ENCODE peak calls at places on chromosomes 16 and 17, in five cellular contexts. R is heart left ventricle, J is keratinocyte, X is tibial nerve, C is IMR-90. L is an unnamed sample. For H3K27me3, the result is how much of the 10 kb centered on the place peaks cover.

GRCh38 chr17:27310548-27311110 is 16.7 kb downstream of the WSB1 start:
- DNase-seq in R (no peak), J (no peak), X (no peak), C (no peak), L (no peak)

GRCh38 chr17:2709173-2709661 is 2.3 kb downstream of the CLUH start:
- DNase-seq in R (peak), J (peak), X (no peak), C (no peak), L (peak)

GRCh38 chr17:47735536-47736011 is 2.5 kb downstream of the TBX21 start:
- DNase-seq in R (no peak), J (no peak), X (no peak), C (no peak), L (no peak)

GRCh38 chr16:52914428-52914827 is 138.3 kb downstream of the CHD9NB start:
- DNase-seq in R (no peak), J (no peak), X (no peak), C (no peak), L (no peak)

GRCh38 chr17:35736236-35736635 is 4.8 kb downstream of the RASL10B start:
- DNase-seq in R (no peak), J (no peak), X (no peak), C (no peak), L (no peak)

GRCh38 chr16:69596801-69597200 is 31.0 kb downstream of the NFAT5 start:
- DNase-seq in R (no peak), J (no peak), X (no peak), C (no peak), L (no peak)

GRCh38 chr16:65889533-65889966 is 476.9 kb upstream of the CDH5 start:
- DNase-seq in R (no peak), J (no peak), X (no peak), C (peak), L (no peak)

GRCh38 chr17:78557598-78558039 is 19.6 kb downstream of the DNAH17 start:
- DNase-seq in R (no peak), J (no peak), X (no peak), C (peak), L (no peak)

GRCh38 chr17:1919206-1919605 is 89.4 kb downstream of the RPA1 start:
- DNase-seq in R (no peak), J (no peak), X (no peak), C (no peak), L (no peak)

GRCh38 chr16:53159781-53160436 is 105.1 kb downstream of the CHD9 start:
- DNase-seq in R (no peak), J (no peak), X (no peak), C (peak), L (no peak)

GRCh38 chr17:28828294-28829040 is 14.1 kb downstream of the FAM222B start:
- DNase-seq in R (no peak), J (no peak), X (no peak), C (peak), L (peak)

GRCh38 chr17:58513913-58514794 is at the start of gene MTMR4:
- DNase-seq in R (peak), J (no peak), X (peak), C (peak), L (peak)

GRCh38 chr16:72044825-72045359 is 9.4 kb upstream of the HP start:
- DNase-seq in R (no peak), J (no peak), X (no peak), C (no peak), L (no peak)

GRCh38 chr17:50865868-50866260 is 290 bp downstream of the TOB1 start:
- DNase-seq in R (no peak), J (no peak), X (no peak), C (no peak), L (no peak)

GRCh38 chr17:63476494-63476856 is 386 bp upstream of the ACE start:
- DNase-seq in R (no peak), J (no peak), X (no peak), C (no peak), L (no peak)

GRCh38 chr16:5442054-5442453 is 344.5 kb upstream of the EEF2KMT start:
- DNase-seq in R (no peak), J (no peak), X (no peak), C (no peak), L (no peak)

GRCh38 chr16:54061454-54061853 is 225.1 kb downstream of the IRX3 start:
- DNase-seq in R (no peak), J (no peak), X (no peak), C (no peak), L (no peak)

GRCh38 chr17:80676096-80676466 is 131.4 kb downstream of the RPTOR start:
- DNase-seq in R (no peak), J (no peak), X (no peak), C (no peak), L (no peak)

GRCh38 chr17:83083368-83084201 is 4.2 kb downstream of the METRNL start:
- DNase-seq in R (no peak), J (peak), X (no peak), C (peak), L (no peak)

GRCh38 chr16:4972938-4973587 is 14.9 kb downstream of the SEC14L5 start:
- DNase-seq in R (no peak), J (no peak), X (no peak), C (no peak), L (no peak)

GRCh38 chr16:75196826-75197225 is 10.1 kb downstream of the CTRB2 start:
- DNase-seq in R (no peak), J (no peak), X (no peak), C (no peak), L (no peak)

GRCh38 chr17:59611503-59611902 is 8.2 kb upstream of the CLTC start:
- DNase-seq in R (no peak), J (no peak), X (no peak), C (no peak), L (no peak)

GRCh38 chr16:51359141-51359960 is 208.3 kb upstream of the SALL1 start:
- DNase-seq in R (peak), J (no peak), X (peak), C (peak), L (no peak)

GRCh38 chr17:16122697-16123434 is 92.5 kb downstream of the NCOR1 start:
- DNase-seq in R (no peak), J (peak), X (no peak), C (peak), L (no peak)

GRCh38 chr17:14305785-14306496 is 5.1 kb downstream of the HS3ST3B1 start:
- DNase-seq in R (no peak), J (no peak), X (no peak), C (no peak), L (no peak)

GRCh38 chr17:68591583-68591982 is 9.6 kb downstream of the FAM20A start:
- DNase-seq in R (no peak), J (no peak), X (no peak), C (no peak), L (no peak)

GRCh38 chr17:68706351-68706750 is 105.2 kb upstream of the FAM20A start:
- DNase-seq in R (no peak), J (no peak), X (no peak), C (no peak), L (no peak)

GRCh38 chr17:81509048-81509686 is 3.4 kb downstream of the ACTG1 start:
- DNase-seq in R (no peak), J (no peak), X (no peak), C (no peak), L (peak)

GRCh38 chr17:31598921-31599571 is 207.6 kb downstream of the RAB11FIP4 start:
- DNase-seq in R (no peak), J (no peak), X (no peak), C (no peak), L (no peak)

GRCh38 chr17:35752471-35752870 is 568 bp downstream of the GAS2L2 start:
- DNase-seq in R (no peak), J (no peak), X (no peak), C (no peak), L (no peak)

GRCh38 chr17:68526548-68526947 is 14.3 kb downstream of the PRKAR1A start:
- DNase-seq in R (no peak), J (no peak), X (no peak), C (no peak), L (no peak)

GRCh38 chr17:48593840-48594411 is 347 bp upstream of the HOXB5 start:
- DNase-seq in R (peak), J (no peak), X (peak), C (peak), L (peak)

GRCh38 chr16:89052191-89052787 is 41.4 kb upstream of the ACSF3 start:
- DNase-seq in R (peak), J (no peak), X (no peak), C (no peak), L (no peak)

GRCh38 chr16:89053725-89054029 is 40.0 kb upstream of the ACSF3 start:
- DNase-seq in R (no peak), J (no peak), X (no peak), C (no peak), L (peak)

GRCh38 chr16:89051521-89052166 is 42.0 kb upstream of the ACSF3 start:
- DNase-seq in R (peak), J (no peak), X (no peak), C (no peak), L (peak)

GRCh38 chr16:89054261-89054661 is 39.4 kb upstream of the ACSF3 start:
- DNase-seq in R (no peak), J (no peak), X (no peak), C (no peak), L (peak)

GRCh38 chr16:89052824-89053724 is 40.6 kb upstream of the ACSF3 start:
- DNase-seq in R (no peak), J (peak), X (no peak), C (peak), L (peak)
- H3K27me3 ChIP-seq in R (under half), J (under half), X (under half), C (under half), L (half or more)

DNA sequence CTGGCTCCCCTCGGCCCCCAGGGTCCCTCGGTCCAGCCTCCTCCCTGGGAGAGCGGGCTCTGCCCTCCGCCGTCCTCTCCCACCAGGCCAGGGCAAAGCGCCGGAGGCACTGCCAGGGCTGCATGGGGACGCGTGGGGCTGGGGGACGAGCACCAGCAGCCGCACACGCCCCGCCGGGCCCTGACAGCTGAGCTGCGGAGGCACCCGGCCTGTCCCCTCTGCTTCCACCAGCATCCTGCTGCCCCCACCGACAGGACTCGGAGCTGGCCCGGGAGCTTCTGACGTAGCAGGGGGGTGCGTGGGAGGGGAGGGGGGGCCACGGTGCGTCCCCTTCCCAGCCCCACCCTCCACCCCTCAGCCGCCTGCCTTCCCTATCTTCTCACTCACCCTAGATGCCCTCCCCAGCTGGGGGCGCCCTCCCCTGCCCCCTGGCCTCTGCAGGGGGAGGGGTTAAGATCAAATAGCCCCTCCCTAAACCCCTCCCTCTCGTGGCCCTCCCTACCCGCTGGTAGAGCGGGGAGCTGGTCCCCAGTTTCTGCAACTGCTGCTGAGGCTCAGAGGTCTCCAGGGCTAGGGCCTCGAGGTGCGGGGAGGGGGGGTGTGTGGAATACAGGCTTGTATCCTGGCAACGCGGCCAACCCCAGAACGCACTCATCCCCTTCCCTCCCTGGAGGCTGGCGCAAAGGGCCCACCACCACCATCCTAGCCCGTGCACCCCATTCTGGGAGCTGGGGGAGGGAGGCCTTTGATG is 1.1 kb downstream of the SRCIN1 start:
- DNase-seq in R (no peak), J (no peak), X (no peak), C (no peak), L (peak)
- H3K4me3 ChIP-seq in R (no peak), J (no peak), X (peak), C (no peak), L (no peak)

DNA sequence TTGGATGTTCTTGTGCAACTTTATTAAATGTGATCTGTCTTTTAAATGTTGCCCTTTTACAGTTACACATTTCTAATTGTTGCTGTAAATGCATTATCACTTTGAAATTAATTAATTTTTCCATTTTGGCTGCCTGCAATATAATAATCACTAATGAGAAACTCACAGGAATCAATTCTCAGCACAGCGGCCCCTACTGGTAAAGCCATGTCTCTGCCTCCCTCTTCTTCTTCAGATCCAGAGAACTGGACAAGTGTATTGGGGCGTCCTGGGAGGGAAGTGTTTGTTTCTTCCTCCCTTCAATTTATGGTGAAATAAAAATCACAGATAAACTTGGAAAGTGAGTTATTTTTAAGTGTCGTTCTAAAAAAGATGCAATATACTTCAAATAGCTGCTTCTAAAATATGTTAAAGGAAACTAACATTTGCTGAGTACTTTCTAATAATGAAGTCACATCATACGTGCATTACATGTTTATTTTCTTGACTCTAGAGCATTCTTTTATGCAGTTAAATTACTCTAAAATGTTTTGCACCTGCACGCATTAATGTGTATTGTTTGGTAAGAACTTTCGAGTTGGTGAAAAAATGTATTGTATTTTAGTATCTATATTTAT is 338.0 kb downstream of the WWOX start:
- DNase-seq in R (no peak), J (peak), X (no peak), C (peak), L (no peak)
- TF ChIP-seq CTCF in R (peak), J (peak), X (peak), C (peak), L (peak)

GRCh38 chr17:73786286-73786743 is 142.1 kb upstream of the SDK2 start:
- DNase-seq in R (no peak), J (no peak), X (no peak), C (no peak), L (no peak)
- H3K27me3 ChIP-seq in R (under half), J (under half), X (under half), C (under half), L (half or more)

GRCh38 chr17:45430006-45430737 is 2.5 kb downstream of the ARHGAP27 start:
- DNase-seq in R (no peak), J (no peak), X (no peak), C (no peak), L (no peak)

GRCh38 chr17:45433136-45433535 is 466 bp upstream of the ARHGAP27 start:
- DNase-seq in R (no peak), J (no peak), X (no peak), C (no peak), L (peak)

GRCh38 chr17:45430738-45431530 is 1.7 kb downstream of the ARHGAP27 start:
- DNase-seq in R (no peak), J (no peak), X (no peak), C (no peak), L (peak)

GRCh38 chr17:45431531-45432404 is 902 bp downstream of the ARHGAP27 start:
- DNase-seq in R (peak), J (no peak), X (no peak), C (peak), L (peak)

DNA sequence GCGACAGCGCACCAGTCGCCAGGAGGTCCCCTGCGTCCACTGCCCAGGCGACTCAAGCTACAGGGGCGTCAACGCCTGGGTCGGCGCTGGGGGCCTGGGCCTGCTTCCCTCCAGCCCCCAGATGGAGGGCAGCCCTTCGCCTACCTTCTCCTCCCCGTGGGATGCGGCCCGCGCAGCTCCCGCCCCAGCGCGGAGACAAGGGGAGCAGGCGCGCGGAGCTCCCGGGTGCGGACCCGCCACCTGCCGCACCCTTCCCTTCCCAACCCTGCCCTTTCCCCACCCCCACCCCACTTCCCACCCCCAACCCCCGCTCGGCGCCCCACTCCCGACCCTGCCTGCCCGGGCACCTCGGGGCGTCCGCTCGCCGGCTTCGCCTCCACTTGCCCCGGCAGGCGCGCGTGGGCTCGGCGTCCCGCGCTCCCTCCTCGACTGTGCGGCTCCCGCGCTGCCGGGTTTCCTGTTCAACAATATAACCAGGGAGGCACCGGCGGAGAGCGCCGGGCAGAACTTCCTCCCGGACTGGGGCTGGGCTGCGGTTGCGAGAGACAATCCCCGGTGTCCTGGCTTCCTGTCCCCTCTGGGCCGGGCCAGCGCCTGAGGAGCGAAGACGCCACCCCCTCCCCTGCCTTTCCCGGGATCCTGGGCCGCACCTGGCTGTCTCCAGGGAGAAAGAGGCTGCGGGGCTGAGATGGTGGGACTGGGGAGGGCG is at the start of gene ARHGAP27:
- DNase-seq in R (peak), J (no peak), X (peak), C (no peak), L (peak)
- H3K4me3 ChIP-seq in R (peak), J (peak), X (peak), C (peak), L (peak)

DNA sequence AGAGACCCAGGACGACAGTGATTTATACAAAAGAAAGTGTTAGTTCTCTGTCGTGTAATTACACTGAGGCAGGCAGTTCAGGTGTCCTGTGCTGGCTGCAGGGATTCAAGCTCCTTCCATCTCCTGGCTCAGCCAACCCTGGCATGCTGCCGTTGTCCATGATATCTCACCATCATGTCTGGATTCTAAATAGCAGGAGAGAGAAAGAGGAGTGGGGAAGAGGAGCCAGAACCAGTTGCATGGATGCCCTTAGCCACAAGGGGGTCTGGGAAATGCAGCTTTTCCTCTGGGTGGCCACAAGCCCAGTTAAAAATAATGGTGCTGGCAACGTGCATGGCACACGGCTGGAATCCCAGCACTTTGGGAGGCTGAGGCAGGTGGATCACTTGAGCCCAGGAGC is 9.7 kb downstream of the C16orf54 start:
- DNase-seq in R (no peak), J (no peak), X (no peak), C (no peak), L (no peak)
- TF ChIP-seq CTCF in R (no peak), J (no peak), X (no peak), C (peak), L (no peak)

DNA sequence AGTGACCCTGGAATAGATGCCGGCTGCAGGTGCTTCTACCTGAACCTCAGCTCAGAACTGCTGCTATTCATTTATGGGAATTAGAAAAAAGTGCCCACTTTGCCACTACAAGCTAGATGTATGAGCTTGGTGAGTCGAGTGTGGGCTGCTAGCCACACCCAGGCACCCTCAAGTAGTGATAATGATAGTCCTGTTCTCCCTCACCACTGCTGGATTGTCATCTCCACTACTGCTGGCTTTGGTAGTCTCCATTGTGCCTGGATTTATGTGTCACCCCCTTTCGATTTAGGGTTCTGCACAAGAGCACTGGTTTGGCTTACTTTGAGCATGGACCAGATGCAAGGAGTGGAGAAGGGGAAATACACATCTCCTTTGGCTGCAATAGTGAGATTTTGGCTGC is 73.0 kb upstream of the N4BP1 start:
- DNase-seq in R (no peak), J (no peak), X (no peak), C (no peak), L (no peak)
- H3K27me3 ChIP-seq in R (under half), J (under half), X (under half), C (under half), L (under half)

DNA sequence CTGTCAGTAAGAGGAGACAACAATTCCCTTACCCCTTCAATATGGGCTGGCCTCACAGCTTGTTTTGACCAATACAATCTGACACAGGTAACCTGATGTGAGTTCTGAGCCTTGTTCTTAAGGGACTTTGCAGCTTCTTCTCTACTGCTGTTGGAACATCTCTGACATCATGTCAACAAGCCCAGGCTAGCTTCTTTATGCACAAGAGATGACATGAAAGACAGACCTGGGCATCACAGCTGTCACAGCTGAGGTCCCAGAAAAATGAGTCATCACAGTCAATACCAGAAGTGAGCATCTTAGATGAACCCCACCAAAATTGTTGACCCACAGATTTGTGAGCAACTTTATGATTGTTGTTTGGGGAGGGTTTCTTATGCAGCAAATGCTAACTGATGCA is 431.7 kb upstream of the PSMD7 start:
- DNase-seq in R (no peak), J (no peak), X (no peak), C (no peak), L (no peak)
- H3K4me3 ChIP-seq in R (no peak), J (no peak), X (no peak), C (no peak), L (no peak)

DNA sequence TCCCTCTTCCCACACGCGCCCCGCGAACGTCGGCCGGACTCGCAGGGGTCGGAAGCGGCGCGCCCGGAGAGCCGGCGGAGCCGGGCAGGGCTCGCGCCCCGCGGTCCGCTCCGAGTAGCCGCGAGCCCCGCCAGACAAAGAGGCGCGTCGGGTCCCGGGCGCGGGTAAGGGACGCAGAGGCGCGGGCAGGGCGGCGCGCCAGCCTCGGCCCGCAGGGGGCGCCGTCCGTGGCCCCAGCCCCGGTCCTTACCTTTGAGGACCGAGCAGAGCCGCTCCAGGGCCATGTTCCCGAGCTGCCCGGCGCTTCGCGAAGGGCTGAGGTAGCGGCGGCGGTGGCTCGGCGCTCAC is 442 bp downstream of the NETO2 start:
- DNase-seq in R (peak), J (no peak), X (no peak), C (peak), L (peak)
- TF ChIP-seq CTCF in R (peak), J (no peak), X (peak), C (peak), L (peak)

L was measured in left lung.